ENCODE peak calls at places on chromosomes 16 and 17, in five cellular contexts. A, T, H, O and K are unnamed samples.

GRCh38 chr17:76382803-76383644 is 1.4 kb upstream of the SPHK1 start:
- DNase-seq in A (peak), T (no peak), H (peak), O (peak), K (peak)

GRCh38 chr17:5508855-5509254 is 22.5 kb downstream of the MIS12 start:
- DNase-seq in A (no peak), T (no peak), H (no peak), O (no peak), K (no peak)

GRCh38 chr17:38322156-38322779 is 21.5 kb downstream of the GPR179 start:
- DNase-seq in A (peak), T (peak), H (peak), O (peak), K (peak)

GRCh38 chr17:78645421-78646295 is 68.5 kb upstream of the DNAH17 start:
- DNase-seq in A (no peak), T (peak), H (peak), O (peak), K (peak)

GRCh38 chr16:4825196-4825595 is 21.9 kb downstream of the GLYR1 start:
- DNase-seq in A (no peak), T (no peak), H (no peak), O (no peak), K (no peak)

GRCh38 chr17:41773190-41773588 is 13.3 kb downstream of the JUP start:
- DNase-seq in A (peak), T (peak), H (no peak), O (peak), K (no peak)

GRCh38 chr17:60926466-60927183 is 249.0 kb downstream of the BCAS3 start:
- DNase-seq in A (no peak), T (no peak), H (no peak), O (no peak), K (no peak)

GRCh38 chr16:72739577-72739976 is 308.4 kb downstream of the ZFHX3 start:
- DNase-seq in A (peak), T (no peak), H (no peak), O (no peak), K (no peak)